ENCODE peak calls at places on chromosomes 12 and 14, in ten cellular contexts. Q is type B pancreatic cell; P is memory B cell; B is NT2/D1; V is AG09319; Y is GM12865; R is GM19239; T is stimulated activated CD8-positive, alpha-beta memory T cell treated with anti-CD3 and anti-CD28 coated beads, Interleukin-2, amount 100 ng/mL, for 1 hour; M is activated T-cell treated with anti-CD3 and anti-CD28 coated beads for 48 hours; N is T follicular helper cell. J is an unnamed sample.

GRCh38 chr12:21992823-21993222 is 51.6 kb upstream of the ABCC9 start:
- DNase-seq in N (no peak), R (peak), B (no peak), Y (peak), M (no peak), V (no peak), T (no peak), Q (no peak), P (no peak), J (peak)

GRCh38 chr14:102731101-102731870 is 46.0 kb upstream of the TRAF3 start:
- DNase-seq in B (no peak), P (no peak), Q (peak), T (no peak), Y (no peak), V (no peak), M (no peak), R (no peak), N (no peak), J (no peak)

GRCh38 chr14:20632831-20633771 is 8.4 kb downstream of the OR6S1 start:
- DNase-seq in N (peak), Y (peak), Q (no peak), B (no peak), T (no peak), V (peak), M (peak), R (peak), P (no peak), J (peak)

GRCh38 chr12:80692114-80692513 is 15.3 kb upstream of the MYF6 start:
- DNase-seq in M (no peak), B (no peak), T (no peak), Q (no peak), R (no peak), P (no peak), N (no peak), V (no peak), Y (peak), J (no peak)

GRCh38 chr14:84806627-84807026 is 723.3 kb upstream of the FLRT2 start:
- DNase-seq in B (no peak), M (no peak), P (no peak), Y (no peak), N (no peak), V (no peak), Q (no peak), T (no peak), R (no peak), J (peak)

GRCh38 chr12:107091989-107092641 is 1.2 kb downstream of the CRY1 start:
- DNase-seq in N (peak), P (peak), Y (peak), T (no peak), B (peak), V (peak), M (no peak), R (no peak), Q (no peak), J (peak)

GRCh38 chr14:44613061-44613712 is 106.1 kb upstream of the FSCB start:
- DNase-seq in P (no peak), T (no peak), R (no peak), V (no peak), Y (no peak), B (no peak), N (no peak), Q (no peak), M (no peak), J (no peak)

GRCh38 chr14:83838221-83838620 is 1691.7 kb upstream of the FLRT2 start:
- DNase-seq in P (no peak), M (no peak), B (no peak), V (no peak), T (no peak), Q (no peak), Y (no peak), N (no peak), R (no peak), J (no peak)

GRCh38 chr12:70513441-70513840 is 123.8 kb downstream of the PTPRB start:
- DNase-seq in B (no peak), Q (no peak), V (no peak), R (no peak), P (no peak), N (no peak), M (no peak), T (no peak), Y (no peak), J (no peak)

GRCh38 chr14:68279777-68280233 is 460.2 kb downstream of the RAD51B start:
- DNase-seq in Y (peak), M (no peak), N (no peak), P (no peak), R (no peak), Q (no peak), T (no peak), V (no peak), B (no peak), J (no peak)

GRCh38 chr12:6312529-6313325 is 2.2 kb downstream of the PLEKHG6 start:
- DNase-seq in B (no peak), N (no peak), P (no peak), V (no peak), Q (peak), Y (peak), M (no peak), T (no peak), R (no peak), J (no peak)

GRCh38 chr12:26853303-26854027 is 20.5 kb upstream of the ITPR2 start:
- DNase-seq in M (peak), B (peak), Y (peak), R (peak), T (peak), P (peak), N (peak), Q (no peak), V (no peak), J (peak)

GRCh38 chr12:38890102-38890501 is 15.3 kb downstream of the CPNE8 start:
- DNase-seq in Q (no peak), Y (no peak), M (no peak), P (no peak), R (no peak), T (no peak), N (no peak), V (no peak), B (no peak), J (no peak)

GRCh38 chr12:60231301-60231700 is 635.5 kb downstream of the SLC16A7 start:
- DNase-seq in V (no peak), Y (no peak), T (no peak), N (no peak), Q (no peak), M (no peak), B (no peak), P (no peak), R (no peak), J (no peak)

GRCh38 chr14:65846469-65846868 is 433.9 kb downstream of the FUT8 start:
- DNase-seq in P (no peak), M (no peak), R (no peak), Y (peak), V (no peak), T (no peak), Q (no peak), N (no peak), B (no peak), J (no peak)

GRCh38 chr12:632102-632696 is 31.0 kb downstream of the NINJ2 start:
- DNase-seq in T (no peak), Y (peak), Q (no peak), B (peak), M (no peak), N (no peak), P (no peak), R (no peak), V (peak), J (peak)

GRCh38 chr12:12282761-12283160 is 15.9 kb upstream of the LRP6 start:
- DNase-seq in B (no peak), P (no peak), N (no peak), R (no peak), Q (no peak), Y (no peak), M (no peak), V (no peak), T (no peak), J (peak)

GRCh38 chr14:59534361-59534987 is 42.1 kb downstream of the CCDC175 start:
- DNase-seq in N (no peak), Q (no peak), Y (no peak), R (no peak), P (no peak), B (no peak), V (no peak), M (no peak), T (no peak), J (no peak)

GRCh38 chr14:98903371-98903770 is 368.6 kb downstream of the BCL11B start:
- DNase-seq in P (no peak), Q (no peak), B (no peak), T (no peak), R (no peak), N (no peak), V (no peak), Y (no peak), M (no peak), J (no peak)

GRCh38 chr14:58824106-58824505 is 186.3 kb downstream of the DACT1 start:
- DNase-seq in T (no peak), N (no peak), B (no peak), Y (no peak), V (no peak), M (no peak), P (no peak), Q (no peak), R (no peak), J (no peak)

GRCh38 chr14:85536835-85537195 is 6.9 kb downstream of the FLRT2 start:
- DNase-seq in V (no peak), N (no peak), T (no peak), Y (no peak), Q (no peak), R (no peak), B (no peak), M (no peak), P (no peak), J (peak)

GRCh38 chr12:1281683-1282366 is 290.8 kb downstream of the ERC1 start:
- DNase-seq in B (no peak), Q (no peak), R (no peak), V (peak), M (no peak), P (no peak), Y (no peak), N (no peak), T (no peak), J (peak)

GRCh38 chr14:68137704-68138619 is 318.4 kb downstream of the RAD51B start:
- DNase-seq in Q (peak), T (no peak), P (no peak), N (no peak), R (peak), B (peak), M (no peak), Y (peak), V (no peak), J (no peak)

GRCh38 chr14:35335388-35336092 is 43.4 kb downstream of the PSMA6 start:
- DNase-seq in T (no peak), R (no peak), N (no peak), P (no peak), V (no peak), Y (no peak), Q (no peak), B (no peak), M (no peak), J (peak)

GRCh38 chr14:104974665-104975390 is 3.3 kb downstream of the AHNAK2 start:
- DNase-seq in P (no peak), M (no peak), R (no peak), Q (no peak), Y (no peak), B (no peak), N (no peak), V (no peak), T (no peak), J (no peak)

GRCh38 chr14:61227893-61228591 is 53.1 kb downstream of the TMEM30B start:
- DNase-seq in T (no peak), P (no peak), N (no peak), Q (no peak), M (no peak), B (no peak), R (no peak), V (no peak), Y (no peak), J (no peak)

GRCh38 chr14:53683229-53683628 is 273.4 kb downstream of the BMP4 start:
- DNase-seq in V (no peak), B (no peak), N (no peak), M (no peak), P (no peak), T (no peak), Y (no peak), Q (no peak), R (no peak), J (no peak)

GRCh38 chr12:58450868-58451482 is 469.3 kb downstream of the LRIG3 start:
- DNase-seq in Y (no peak), P (no peak), R (no peak), Q (no peak), N (no peak), T (no peak), M (no peak), B (no peak), V (no peak), J (no peak)

GRCh38 chr12:125683748-125684381 is 618.6 kb downstream of the AACS start:
- DNase-seq in R (peak), Y (peak), Q (peak), P (no peak), V (no peak), T (no peak), M (peak), B (peak), N (no peak), J (no peak)

GRCh38 chr12:90543841-90544240 is 411.1 kb downstream of the CCER1 start:
- DNase-seq in R (no peak), B (no peak), T (no peak), Y (no peak), Q (no peak), P (no peak), N (no peak), V (no peak), M (no peak), J (peak)

GRCh38 chr12:130665753-130666152 is 50.3 kb downstream of the RIMBP2 start:
- DNase-seq in R (no peak), Y (no peak), P (no peak), M (no peak), Q (no peak), B (no peak), N (no peak), V (no peak), T (no peak), J (no peak)

GRCh38 chr14:92948647-92949046 is 25.7 kb downstream of the CHGA start:
- DNase-seq in P (no peak), V (no peak), R (no peak), T (no peak), Y (no peak), B (no peak), Q (no peak), M (no peak), N (no peak), J (no peak)

GRCh38 chr12:78863482-78864427 is 819 bp upstream of the SYT1 start:
- DNase-seq in M (no peak), Q (peak), V (no peak), Y (peak), T (no peak), B (peak), R (no peak), P (peak), N (no peak), J (peak)

GRCh38 chr14:36874396-36875138 is 212.9 kb downstream of the PAX9 start:
- DNase-seq in N (no peak), P (no peak), B (no peak), Y (no peak), Q (no peak), R (no peak), T (no peak), V (no peak), M (no peak), J (no peak)

GRCh38 chr14:64737391-64738305 is 33.4 kb downstream of the PLEKHG3 start:
- DNase-seq in Q (no peak), P (no peak), B (no peak), V (no peak), R (no peak), M (no peak), T (no peak), N (no peak), Y (no peak), J (no peak)